ENCODE peak calls at places on chromosomes 13 and 19, in four cellular contexts. G is NCI-H82, S is left cardiac atrium, W is cardiac muscle cell. C is an unnamed sample.

GRCh38 chr19:46513461-46514236 is 18.0 kb upstream of the PNMA8B start:
- DNase-seq in G (peak), S (peak), W (peak), C (peak)

GRCh38 chr19:41886761-41887710 is 4.1 kb downstream of the ARHGEF1 start:
- DNase-seq in G (no peak), S (no peak), W (no peak), C (no peak)

GRCh38 chr19:34474233-34474989 is 7.1 kb upstream of the WTIP start:
- DNase-seq in G (no peak), S (no peak), W (no peak), C (no peak)

GRCh38 chr19:50695251-50696064 is 24.1 kb downstream of the SHANK1 start:
- DNase-seq in G (peak), S (no peak), W (peak), C (peak)

GRCh38 chr19:51821511-51821910 is 26.6 kb downstream of the FPR3 start:
- DNase-seq in G (no peak), S (no peak), W (no peak), C (no peak)

GRCh38 chr19:3440082-3440481 is 40.2 kb downstream of the SMIM24 start:
- DNase-seq in G (peak), S (peak), W (peak), C (no peak)

GRCh38 chr13:93080587-93080986 is 146.0 kb upstream of the GPC6 start:
- DNase-seq in G (no peak), S (no peak), W (peak), C (no peak)

GRCh38 chr19:3012522-3013260 is 16.4 kb downstream of the TLE2 start:
- DNase-seq in G (no peak), S (no peak), W (peak), C (no peak)

GRCh38 chr13:25175026-25175425 is 2.9 kb upstream of the AMER2 start:
- DNase-seq in G (peak), S (no peak), W (no peak), C (no peak)

C was measured in hepatocyte.